ENCODE peak calls at places on chromosomes 4 and X, in eight cellular contexts. O is astrocyte of the cerebellum, Z is mammary epithelial cell, A is fibroblast of pulmonary artery, B is body of pancreas, L is BE2C, H is bronchial epithelial cell, C is suprapubic skin. P is an unnamed sample.

GRCh38 chrX:124902953-124903352 is 416.7 kb upstream of the TEX13C start:
- DNase-seq in O (no peak), H (no peak), Z (no peak), C (no peak), B (no peak), A (no peak), L (no peak), P (no peak)

GRCh38 chrX:123140454-123140853 is 43.6 kb upstream of the GRIA3 start:
- DNase-seq in L (no peak), Z (no peak), C (no peak), A (no peak), B (no peak), O (no peak), H (no peak), P (no peak)

GRCh38 chr4:140102406-140102805 is 51.6 kb downstream of the MAML3 start:
- DNase-seq in Z (peak), B (no peak), O (no peak), H (peak), C (no peak), A (no peak), L (no peak), P (no peak)

GRCh38 chr4:26594778-26595177 is 10.9 kb downstream of the TBC1D19 start:
- DNase-seq in A (no peak), C (no peak), H (no peak), B (no peak), Z (no peak), O (no peak), L (no peak), P (no peak)

GRCh38 chrX:20221902-20222301 is 44.8 kb downstream of the RPS6KA3 start:
- DNase-seq in Z (no peak), H (no peak), L (no peak), B (peak), C (no peak), O (no peak), A (no peak), P (no peak)

GRCh38 chr4:57102050-57102564 is 8.1 kb downstream of the IGFBP7 start:
- DNase-seq in B (peak), O (peak), A (peak), L (peak), H (peak), Z (peak), C (no peak), P (peak)

GRCh38 chr4:59655996-59656395 is 1544.1 kb upstream of the ADGRL3 start:
- DNase-seq in C (no peak), L (no peak), H (no peak), Z (no peak), A (no peak), B (no peak), O (no peak), P (no peak)

GRCh38 chr4:98482847-98483806 is 175.3 kb downstream of the TSPAN5 start:
- DNase-seq in A (peak), L (no peak), C (no peak), O (no peak), B (no peak), Z (peak), H (peak), P (no peak)

GRCh38 chr4:173252024-173252935 is 81.9 kb downstream of the HMGB2 start:
- DNase-seq in Z (peak), L (no peak), O (peak), H (peak), C (no peak), A (peak), B (peak), P (peak)

GRCh38 chrX:67338262-67338661 is 205.6 kb upstream of the AR start:
- DNase-seq in O (no peak), Z (no peak), A (no peak), C (no peak), H (no peak), L (no peak), B (no peak), P (no peak)

GRCh38 chrX:110004210-110004609 is 1.3 kb downstream of the TMEM164 start:
- DNase-seq in C (no peak), O (no peak), H (peak), B (peak), A (no peak), Z (peak), L (no peak), P (no peak)

GRCh38 chrX:40171513-40172168 is 73.9 kb upstream of the BCOR start:
- DNase-seq in O (no peak), L (no peak), C (no peak), B (no peak), H (no peak), A (peak), Z (no peak), P (no peak)

GRCh38 chr4:47913858-47914218 is 545 bp downstream of the NFXL1 start:
- DNase-seq in H (peak), L (peak), A (no peak), C (peak), Z (peak), B (peak), O (no peak), P (no peak)

GRCh38 chr4:35500812-35501211 is 743.5 kb downstream of the ARAP2 start:
- DNase-seq in Z (peak), O (no peak), H (peak), L (no peak), B (no peak), A (no peak), C (no peak), P (no peak)

GRCh38 chrX:110588164-110588563 is 207.5 kb downstream of the CHRDL1 start:
- DNase-seq in L (no peak), C (no peak), A (no peak), H (no peak), B (no peak), O (no peak), Z (no peak), P (no peak)

GRCh38 chr4:138341739-138342415 is 99.7 kb upstream of the SLC7A11 start:
- DNase-seq in L (no peak), Z (no peak), O (no peak), B (no peak), A (no peak), H (no peak), C (no peak), P (no peak)

DNA sequence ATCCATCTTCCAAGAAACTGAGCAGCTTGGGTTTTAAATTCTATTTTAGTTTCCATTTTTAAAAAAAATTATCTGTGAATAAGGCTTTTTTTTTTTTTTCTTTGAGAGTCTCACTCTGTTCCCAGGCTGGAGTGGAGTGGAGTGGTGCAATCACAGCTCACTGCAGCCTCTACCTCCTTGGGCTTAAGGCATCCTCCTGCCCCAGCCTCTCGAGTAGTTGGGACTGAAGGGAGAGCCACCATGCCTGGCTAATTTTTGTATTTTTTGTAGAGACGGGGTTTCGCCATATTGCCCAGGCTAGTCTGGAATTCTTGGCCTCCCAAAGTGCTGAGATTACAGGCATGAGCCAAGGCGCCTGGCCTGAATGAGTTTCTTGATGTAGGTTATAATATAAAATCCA is 1.4 kb downstream of the ENOPH1 start:
- DNase-seq in L (no peak), C (no peak), Z (no peak), O (no peak), B (no peak), A (no peak), H (no peak), P (no peak)
- H3K4me3 ChIP-seq in L (peak), C (peak), Z (peak), O (peak), B (no peak), A (peak), H (no peak), P (peak)

DNA sequence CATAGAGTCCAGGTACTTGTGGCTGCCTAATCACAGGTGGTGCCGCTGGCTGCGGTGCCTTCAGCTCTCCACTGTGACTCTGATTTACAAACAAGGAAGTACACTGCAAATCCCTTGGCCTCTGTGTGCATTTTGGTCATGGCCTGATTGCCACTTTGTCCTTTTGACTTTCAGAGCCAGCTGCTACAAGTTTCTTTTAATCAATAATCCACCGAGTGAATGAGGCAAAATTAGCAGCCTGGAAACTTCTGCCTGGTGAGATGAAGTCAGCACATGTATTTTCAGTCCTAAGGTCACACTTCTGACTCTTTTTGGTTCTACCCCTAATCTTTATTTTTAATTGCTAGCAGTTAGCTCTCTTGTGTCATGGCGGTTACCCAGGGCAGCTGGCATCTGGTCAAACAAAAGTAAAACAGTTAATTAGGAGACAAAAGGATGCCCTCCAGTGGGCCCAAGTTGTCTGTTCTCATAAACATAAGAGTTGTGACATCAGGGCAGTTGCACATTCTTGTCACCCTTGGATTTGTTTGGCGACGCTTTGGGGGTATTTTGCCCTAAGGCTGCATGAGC is 62.3 kb upstream of the LNX1 start:
- DNase-seq in Z (peak), B (peak), H (no peak), A (peak), L (peak), C (no peak), O (no peak), P (no peak)
- TF ChIP-seq CTCF in Z (peak), B (no peak), H (no peak), A (no peak), L (peak), C (no peak), O (no peak), P (no peak)

GRCh38 chr4:24322517-24322916 is 261.8 kb downstream of the DHX15 start:
- DNase-seq in L (no peak), H (no peak), O (peak), A (no peak), C (no peak), B (no peak), Z (no peak), P (peak)
- H3K4me3 ChIP-seq in L (no peak), H (no peak), O (no peak), A (no peak), C (no peak), B (no peak), Z (no peak), P (no peak)

GRCh38 chr4:4596720-4597119 is 54.9 kb upstream of the STX18 start:
- DNase-seq in Z (no peak), H (no peak), A (no peak), C (no peak), O (no peak), L (no peak), B (no peak), P (no peak)

GRCh38 chr4:4592414-4592813 is 50.6 kb upstream of the STX18 start:
- DNase-seq in B (no peak), Z (no peak), L (no peak), O (no peak), A (no peak), C (no peak), H (no peak), P (no peak)

GRCh38 chr4:4594531-4594930 is 52.7 kb upstream of the STX18 start:
- DNase-seq in Z (no peak), L (no peak), B (no peak), O (no peak), A (no peak), H (no peak), C (no peak), P (no peak)

GRCh38 chr4:4593596-4593995 is 51.7 kb upstream of the STX18 start:
- DNase-seq in H (no peak), A (no peak), O (no peak), L (no peak), Z (no peak), C (no peak), B (no peak), P (no peak)

DNA sequence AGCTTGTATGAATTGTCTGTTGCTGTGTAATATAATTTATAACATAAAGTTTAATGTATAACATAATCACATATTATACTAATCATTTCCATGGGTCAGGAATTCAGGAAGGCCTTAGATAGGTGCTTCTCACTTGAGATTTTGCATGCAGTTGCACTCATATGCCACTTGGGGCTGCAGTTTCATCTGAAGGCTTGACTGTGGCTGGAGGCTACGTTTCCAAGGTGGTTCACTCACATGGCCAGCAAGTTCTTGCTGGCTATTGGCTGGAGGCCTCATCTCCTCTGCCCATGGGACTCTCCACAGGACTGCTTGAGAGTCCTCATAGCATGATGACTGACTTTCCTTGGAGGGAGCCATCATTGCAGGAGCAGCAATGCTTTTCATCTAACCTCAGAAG is 53.4 kb upstream of the STX18 start:
- DNase-seq in H (no peak), L (no peak), A (no peak), O (no peak), C (no peak), B (no peak), Z (no peak), P (no peak)
- TF ChIP-seq CTCF in H (no peak), L (peak), A (peak), O (no peak), C (no peak), B (no peak), Z (no peak), P (peak)

GRCh38 chrX:84170931-84171330 is 17.1 kb downstream of the RPS6KA6 start:
- DNase-seq in B (no peak), A (no peak), O (no peak), L (no peak), H (no peak), Z (no peak), C (no peak), P (no peak)
- H3K4me3 ChIP-seq in B (no peak), A (no peak), O (no peak), L (no peak), H (no peak), Z (no peak), C (no peak), P (no peak)

GRCh38 chr4:7877131-7877530 is 62.5 kb downstream of the AFAP1 start:
- DNase-seq in L (no peak), C (no peak), O (no peak), B (no peak), H (no peak), A (no peak), Z (no peak), P (no peak)

GRCh38 chr4:7878323-7878722 is 61.3 kb downstream of the AFAP1 start:
- DNase-seq in H (no peak), A (no peak), L (no peak), Z (no peak), O (no peak), B (no peak), C (no peak), P (no peak)

GRCh38 chr4:7873881-7874280 is 65.8 kb downstream of the AFAP1 start:
- DNase-seq in H (no peak), Z (no peak), C (no peak), A (no peak), B (no peak), O (no peak), L (no peak), P (no peak)

GRCh38 chr4:7874838-7875237 is 64.8 kb downstream of the AFAP1 start:
- DNase-seq in A (no peak), O (no peak), Z (no peak), L (no peak), C (no peak), H (no peak), B (no peak), P (no peak)

GRCh38 chr4:7876096-7876993 is 63.3 kb downstream of the AFAP1 start:
- DNase-seq in C (no peak), H (no peak), A (peak), B (no peak), O (no peak), L (peak), Z (peak), P (no peak)
- TF ChIP-seq CTCF in C (no peak), H (peak), A (peak), B (no peak), O (peak), L (peak), Z (peak), P (peak)

GRCh38 chr4:113270520-113271319 is 221.3 kb downstream of the ANK2 start:
- DNase-seq in O (no peak), L (no peak), B (no peak), A (no peak), H (no peak), Z (no peak), C (no peak), P (no peak)
- H3K4me3 ChIP-seq in O (no peak), L (no peak), B (no peak), A (no peak), H (no peak), Z (no peak), C (no peak), P (no peak)

GRCh38 chrX:32678487-32678886 is 532.9 kb downstream of the DMD start:
- DNase-seq in L (no peak), H (no peak), C (no peak), A (no peak), Z (no peak), O (no peak), B (no peak), P (no peak)

DNA sequence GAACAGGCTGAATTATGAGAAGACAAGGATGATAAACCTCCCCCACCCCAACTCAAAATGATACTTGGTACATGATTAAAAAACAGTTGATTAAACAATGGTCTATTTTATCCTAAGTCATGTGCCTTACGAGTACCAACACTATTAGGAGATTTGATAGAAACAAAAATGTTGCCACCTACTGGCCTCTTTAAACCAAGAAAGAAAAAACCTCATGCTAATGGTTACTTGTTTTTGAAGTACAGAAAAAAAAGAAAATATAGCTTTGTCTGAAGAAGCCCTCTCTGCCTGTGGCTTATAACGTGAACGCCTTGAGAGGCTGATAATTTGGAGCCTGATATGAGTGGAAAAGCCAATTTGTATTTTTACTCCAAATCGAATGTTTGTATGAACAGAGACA is 538.2 kb downstream of the DMD start:
- DNase-seq in C (no peak), Z (no peak), H (peak), B (no peak), L (no peak), O (no peak), A (peak), P (no peak)
- TF ChIP-seq CTCF in C (no peak), Z (peak), H (peak), B (no peak), L (peak), O (no peak), A (no peak), P (no peak)

GRCh38 chrX:117969337-117969736 is 147.3 kb downstream of the KLHL13 start:
- DNase-seq in B (no peak), O (no peak), A (no peak), L (no peak), H (no peak), C (no peak), Z (no peak), P (no peak)

GRCh38 chrX:117969782-117970181 is 146.8 kb downstream of the KLHL13 start:
- DNase-seq in C (no peak), Z (no peak), B (no peak), H (no peak), A (no peak), L (no peak), O (no peak), P (no peak)

GRCh38 chrX:117977521-117977920 is 139.1 kb downstream of the KLHL13 start:
- DNase-seq in Z (no peak), B (no peak), A (no peak), C (no peak), L (no peak), H (no peak), O (no peak), P (no peak)

GRCh38 chrX:117973175-117974075 is 143.2 kb downstream of the KLHL13 start:
- DNase-seq in Z (peak), B (no peak), C (no peak), A (no peak), L (peak), O (no peak), H (no peak), P (no peak)

DNA sequence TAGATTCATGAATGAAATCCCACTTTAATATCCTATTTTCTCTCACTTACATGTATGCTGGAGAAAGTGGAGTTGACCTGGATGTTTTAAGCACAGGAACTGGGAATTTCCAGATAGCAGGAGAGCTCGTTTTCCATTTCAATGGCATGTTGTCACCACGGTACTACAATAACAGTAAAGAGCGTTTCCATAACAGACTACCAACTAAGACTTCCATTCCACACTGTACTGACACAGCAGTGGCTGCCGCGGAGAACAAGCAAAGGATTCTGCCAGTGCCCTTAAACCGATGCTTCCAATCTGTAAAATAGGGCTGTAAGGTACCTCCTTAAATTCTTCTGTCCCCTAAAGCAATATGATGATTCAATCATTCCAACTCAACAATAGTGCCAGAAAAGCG is 143.9 kb downstream of the KLHL13 start:
- DNase-seq in C (no peak), Z (peak), A (no peak), O (no peak), L (peak), H (no peak), B (no peak), P (no peak)
- H3K4me3 ChIP-seq in C (no peak), Z (peak), A (no peak), O (no peak), L (peak), H (no peak), B (no peak), P (no peak)

GRCh38 chr4:134043266-134043665 is 158.3 kb downstream of the PABPC4L start:
- DNase-seq in L (no peak), B (no peak), A (no peak), Z (no peak), H (no peak), C (no peak), O (no peak), P (no peak)
- TF ChIP-seq CTCF in L (no peak), B (no peak), A (no peak), Z (no peak), H (no peak), C (no peak), O (no peak), P (no peak)